ENCODE peak calls at places on chromosome 16, in four cellular contexts. One of them, this sample, is unnamed.

GRCh38 chr16:14549789-14550153 is 80.3 kb downstream of the PARN start:
- DNase-seq in CD8-positive, alpha-beta T cell: no peak
- DNase-seq in HCT116: no peak
- DNase-seq in HL-60: no peak
- DNase-seq in this sample: no peak

GRCh38 chr16:68642436-68643064 is 2.6 kb upstream of the CDH3 start:
- DNase-seq in HCT116: no peak
- DNase-seq in CD8-positive, alpha-beta T cell: no peak
- DNase-seq in HL-60: no peak
- DNase-seq in this sample: no peak

GRCh38 chr16:84795338-84796053 is 24.3 kb upstream of the CRISPLD2 start:
- DNase-seq in HL-60: no peak
- DNase-seq in HCT116: no peak
- DNase-seq in CD8-positive, alpha-beta T cell: no peak
- DNase-seq in this sample: peak; percentile 94

GRCh38 chr16:60107467-60107866 is 1373.4 kb upstream of the GOT2 start:
- DNase-seq in CD8-positive, alpha-beta T cell: no peak
- DNase-seq in HL-60: peak; percentile 54
- DNase-seq in HCT116: no peak
- DNase-seq in this sample: peak; percentile 84

GRCh38 chr16:63361032-63361624 is 1324.9 kb upstream of the CDH8 start:
- DNase-seq in CD8-positive, alpha-beta T cell: no peak
- DNase-seq in HL-60: peak; percentile 7
- DNase-seq in HCT116: peak; percentile 15
- DNase-seq in this sample: peak; percentile 65

GRCh38 chr16:27098366-27099050 is 31.8 kb downstream of the C16orf82 start:
- DNase-seq in CD8-positive, alpha-beta T cell: no peak
- DNase-seq in HL-60: no peak
- DNase-seq in HCT116: no peak
- DNase-seq in this sample: no peak

GRCh38 chr16:8862309-8863130 is 6.3 kb downstream of the CARHSP1 start:
- DNase-seq in CD8-positive, alpha-beta T cell: no peak
- DNase-seq in HL-60: no peak
- DNase-seq in HCT116: no peak
- DNase-seq in this sample: no peak

GRCh38 chr16:86509759-86510464 is 415 bp upstream of the FOXF1 start:
- DNase-seq in CD8-positive, alpha-beta T cell: no peak
- DNase-seq in HCT116: no peak
- DNase-seq in HL-60: no peak
- DNase-seq in this sample: peak; percentile 72

GRCh38 chr16:80751167-80751566 is 53.2 kb downstream of the CDYL2 start:
- DNase-seq in HCT116: no peak
- DNase-seq in CD8-positive, alpha-beta T cell: no peak
- DNase-seq in HL-60: no peak
- DNase-seq in this sample: peak; percentile 89

GRCh38 chr16:4846503-4846900 is 586 bp downstream of the GLYR1 start:
- DNase-seq in HL-60: peak; percentile 66
- DNase-seq in HCT116: no peak
- DNase-seq in CD8-positive, alpha-beta T cell: peak; percentile 3
- DNase-seq in this sample: peak; percentile 56

GRCh38 chr16:84156342-84156784 is 11.3 kb downstream of the DNAAF1 start:
- DNase-seq in CD8-positive, alpha-beta T cell: no peak
- DNase-seq in HL-60: no peak
- DNase-seq in HCT116: no peak
- DNase-seq in this sample: peak; percentile 29

GRCh38 chr16:68517606-68518161 is 21.4 kb upstream of the ZFP90 start:
- DNase-seq in HL-60: peak; percentile 7
- DNase-seq in CD8-positive, alpha-beta T cell: no peak
- DNase-seq in HCT116: no peak
- DNase-seq in this sample: no peak

GRCh38 chr16:69535123-69536050 is 30.4 kb upstream of the NFAT5 start:
- DNase-seq in CD8-positive, alpha-beta T cell: no peak
- DNase-seq in HCT116: no peak
- DNase-seq in HL-60: no peak
- DNase-seq in this sample: peak; percentile 66

GRCh38 chr16:78134944-78135619 is 35.6 kb downstream of the WWOX start:
- DNase-seq in CD8-positive, alpha-beta T cell: no peak
- DNase-seq in HL-60: no peak
- DNase-seq in HCT116: no peak
- DNase-seq in this sample: no peak

GRCh38 chr16:31265329-31266245 is 5.8 kb downstream of the ITGAM start:
- DNase-seq in CD8-positive, alpha-beta T cell: peak; percentile 39
- DNase-seq in HL-60: no peak
- DNase-seq in HCT116: no peak
- DNase-seq in this sample: no peak

GRCh38 chr16:11319529-11320146 is 25.6 kb upstream of the RMI2 start:
- DNase-seq in HCT116: no peak
- DNase-seq in HL-60: no peak
- DNase-seq in CD8-positive, alpha-beta T cell: no peak
- DNase-seq in this sample: no peak

GRCh38 chr16:89973235-89973634 is 24.7 kb downstream of the DEF8 start:
- DNase-seq in HL-60: no peak
- DNase-seq in HCT116: no peak
- DNase-seq in CD8-positive, alpha-beta T cell: no peak
- DNase-seq in this sample: no peak

GRCh38 chr16:89407282-89407924 is 83.0 kb downstream of the ANKRD11 start:
- DNase-seq in HCT116: no peak
- DNase-seq in CD8-positive, alpha-beta T cell: no peak
- DNase-seq in HL-60: peak; percentile 57
- DNase-seq in this sample: no peak

GRCh38 chr16:81335669-81336068 is 20.9 kb downstream of the GAN start:
- DNase-seq in HL-60: no peak
- DNase-seq in HCT116: no peak
- DNase-seq in CD8-positive, alpha-beta T cell: no peak
- DNase-seq in this sample: no peak

GRCh38 chr16:79008869-79009179 is 591.7 kb downstream of the MAF start:
- DNase-seq in HCT116: no peak
- DNase-seq in CD8-positive, alpha-beta T cell: no peak
- DNase-seq in HL-60: no peak
- DNase-seq in this sample: no peak

GRCh38 chr16:1150511-1150982 is 2.4 kb upstream of the CACNA1H start:
- DNase-seq in HL-60: peak; percentile 7
- DNase-seq in HCT116: peak; percentile 60
- DNase-seq in CD8-positive, alpha-beta T cell: no peak
- DNase-seq in this sample: peak; percentile 48

GRCh38 chr16:27722892-27723450 is 173.0 kb downstream of the KATNIP start:
- DNase-seq in HCT116: no peak
- DNase-seq in CD8-positive, alpha-beta T cell: no peak
- DNase-seq in HL-60: no peak
- DNase-seq in this sample: no peak

GRCh38 chr16:87571868-87572244 is 30.5 kb upstream of the JPH3 start:
- DNase-seq in HCT116: no peak
- DNase-seq in CD8-positive, alpha-beta T cell: no peak
- DNase-seq in HL-60: no peak
- DNase-seq in this sample: no peak
- TF ChIP-seq CTCF in HCT116: no peak
- TF ChIP-seq CTCF in CD8-positive, alpha-beta T cell: no peak
- TF ChIP-seq CTCF in HL-60: no peak
- TF ChIP-seq CTCF in this sample: no peak

DNA sequence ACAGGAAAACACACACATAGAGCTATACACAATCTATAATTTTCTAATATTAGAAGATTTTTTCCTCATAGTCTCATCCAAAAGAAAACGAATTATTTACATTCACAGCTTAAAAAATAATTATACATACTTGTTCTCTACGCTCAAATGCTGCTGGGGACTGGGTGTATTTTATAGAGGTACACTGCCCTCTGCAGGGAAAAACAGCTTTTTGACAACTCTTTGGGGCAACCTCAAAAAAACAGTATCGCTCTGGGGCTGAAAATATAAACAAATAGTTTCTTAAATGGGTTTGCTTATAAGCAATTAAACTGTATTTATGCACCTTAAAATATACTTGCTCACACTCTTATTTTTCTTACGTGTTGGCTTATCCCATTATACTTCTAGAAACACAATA is 261.8 kb upstream of the PSMD7 start:
- DNase-seq in HCT116: peak; percentile 1
- DNase-seq in CD8-positive, alpha-beta T cell: no peak
- DNase-seq in HL-60: peak; percentile 13
- DNase-seq in this sample: peak; percentile 26
- TF ChIP-seq CTCF in HCT116: peak; percentile 28
- TF ChIP-seq CTCF in CD8-positive, alpha-beta T cell: no peak
- TF ChIP-seq CTCF in HL-60: no peak
- TF ChIP-seq CTCF in this sample: peak; percentile 55

GRCh38 chr16:56876048-56876447 is 11.0 kb downstream of the SLC12A3 start:
- DNase-seq in CD8-positive, alpha-beta T cell: no peak
- DNase-seq in HL-60: no peak
- DNase-seq in HCT116: no peak
- DNase-seq in this sample: no peak

GRCh38 chr16:56871172-56871593 is 6.2 kb downstream of the SLC12A3 start:
- DNase-seq in HL-60: no peak
- DNase-seq in HCT116: no peak
- DNase-seq in CD8-positive, alpha-beta T cell: no peak
- DNase-seq in this sample: peak; percentile 59

GRCh38 chr16:56872863-56873391 is 7.9 kb downstream of the SLC12A3 start:
- DNase-seq in HCT116: no peak
- DNase-seq in CD8-positive, alpha-beta T cell: no peak
- DNase-seq in HL-60: no peak
- DNase-seq in this sample: no peak

GRCh38 chr16:56877783-56878182 is 12.8 kb downstream of the SLC12A3 start:
- DNase-seq in HCT116: no peak
- DNase-seq in HL-60: no peak
- DNase-seq in CD8-positive, alpha-beta T cell: no peak
- DNase-seq in this sample: no peak

GRCh38 chr16:56874800-56875199 is 9.8 kb downstream of the SLC12A3 start:
- DNase-seq in HCT116: no peak
- DNase-seq in HL-60: no peak
- DNase-seq in CD8-positive, alpha-beta T cell: no peak
- DNase-seq in this sample: peak; percentile 38
- TF ChIP-seq CTCF in HCT116: no peak
- TF ChIP-seq CTCF in HL-60: no peak
- TF ChIP-seq CTCF in CD8-positive, alpha-beta T cell: no peak
- TF ChIP-seq CTCF in this sample: no peak

GRCh38 chr16:53220585-53220984 is 165.8 kb downstream of the CHD9 start:
- DNase-seq in HL-60: no peak
- DNase-seq in CD8-positive, alpha-beta T cell: no peak
- DNase-seq in HCT116: no peak
- DNase-seq in this sample: peak; percentile 45
- TF ChIP-seq CTCF in HL-60: no peak
- TF ChIP-seq CTCF in CD8-positive, alpha-beta T cell: peak; percentile 35
- TF ChIP-seq CTCF in HCT116: peak; percentile 5
- TF ChIP-seq CTCF in this sample: peak; percentile 46

DNA sequence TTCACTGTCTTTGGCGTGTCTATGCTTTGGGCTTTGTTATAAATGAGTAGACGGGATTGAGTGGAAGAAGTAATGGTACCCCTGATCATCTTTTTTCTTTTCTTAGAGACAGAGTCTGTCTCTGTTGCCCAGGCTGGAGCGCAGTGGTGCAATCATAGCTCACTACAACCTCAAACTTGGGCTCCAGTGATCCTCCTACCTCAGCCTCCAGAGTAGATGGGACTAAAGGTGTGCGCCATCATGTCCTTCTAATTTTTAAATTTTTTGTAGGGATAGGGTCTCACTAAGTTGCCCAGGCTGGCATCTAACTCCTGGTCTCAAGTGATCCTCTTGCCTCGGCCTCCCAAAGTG is 14.9 kb upstream of the GPRC5B start:
- DNase-seq in HL-60: no peak
- DNase-seq in HCT116: no peak
- DNase-seq in CD8-positive, alpha-beta T cell: no peak
- DNase-seq in this sample: no peak
- TF ChIP-seq CTCF in HL-60: no peak
- TF ChIP-seq CTCF in HCT116: no peak
- TF ChIP-seq CTCF in CD8-positive, alpha-beta T cell: no peak
- TF ChIP-seq CTCF in this sample: no peak

GRCh38 chr16:2173916-2174315 is 18.3 kb downstream of the TRAF7 start:
- DNase-seq in HCT116: no peak
- DNase-seq in HL-60: no peak
- DNase-seq in CD8-positive, alpha-beta T cell: no peak
- DNase-seq in this sample: no peak
- TF ChIP-seq CTCF in HCT116: no peak
- TF ChIP-seq CTCF in HL-60: no peak
- TF ChIP-seq CTCF in CD8-positive, alpha-beta T cell: no peak
- TF ChIP-seq CTCF in this sample: no peak

This sample was measured in AG10803.